ENCODE peak calls at places on chromosomes 7 and 10, in seven cellular contexts. D, Q, N, K, W, L and V are unnamed samples.

GRCh38 chr10:27542812-27543211 is 38.7 kb downstream of the RAB18 start:
- DNase-seq in D (no peak), Q (no peak), N (no peak), K (peak; percentile 51), W (no peak), L (peak; percentile 33), V (no peak)

GRCh38 chr10:84987039-84987438 is 658.6 kb downstream of the CCSER2 start:
- DNase-seq in D (no peak), Q (no peak), N (no peak), K (no peak), W (no peak), L (no peak), V (no peak)

GRCh38 chr10:74575191-74575720 is 251.1 kb upstream of the KAT6B start:
- DNase-seq in D (no peak), Q (no peak), N (no peak), K (no peak), W (no peak), L (no peak), V (peak; percentile 45)

GRCh38 chr10:122021421-122021820 is 32.5 kb downstream of the TACC2 start:
- DNase-seq in D (no peak), Q (no peak), N (no peak), K (peak; percentile 32), W (no peak), L (peak; percentile 8), V (no peak)

GRCh38 chr10:122033224-122033926 is 44.4 kb downstream of the TACC2 start:
- DNase-seq in D (no peak), Q (peak; percentile 56), N (peak; percentile 11), K (peak; percentile 47), W (no peak), L (no peak), V (no peak)

GRCh38 chr7:108396094-108396493 is 60.1 kb downstream of the NRCAM start:
- DNase-seq in D (no peak), Q (no peak), N (no peak), K (no peak), W (no peak), L (no peak), V (no peak)

GRCh38 chr7:113283861-113284260 is 165.5 kb upstream of the SMIM30 start:
- DNase-seq in D (no peak), Q (no peak), N (no peak), K (no peak), W (no peak), L (peak; percentile 39), V (no peak)

GRCh38 chr10:43374194-43374593 is 2.8 kb downstream of the FXYD4 start:
- DNase-seq in D (no peak), Q (no peak), N (peak; percentile 61), K (no peak), W (no peak), L (no peak), V (no peak)

GRCh38 chr7:131859162-131859821 is 302.9 kb upstream of the PODXL start:
- DNase-seq in D (peak; percentile 59), Q (peak; percentile 77), N (peak; percentile 79), K (peak; percentile 65), W (peak; percentile 14), L (peak; percentile 82), V (peak; percentile 80)

GRCh38 chr7:106589495-106589879 is 71.5 kb downstream of the CCDC71L start:
- DNase-seq in D (no peak), Q (no peak), N (no peak), K (no peak), W (no peak), L (no peak), V (no peak)

GRCh38 chr10:46539596-46540411 is 16.7 kb downstream of the GPRIN2 start:
- DNase-seq in D (no peak), Q (peak; percentile 97), N (peak; percentile 33), K (no peak), W (no peak), L (peak; percentile 83), V (no peak)

GRCh38 chr10:78868048-78868447 is 200.7 kb upstream of the ZMIZ1 start:
- DNase-seq in D (no peak), Q (no peak), N (no peak), K (no peak), W (no peak), L (no peak), V (no peak)

GRCh38 chr7:75727881-75728592 is 10.7 kb downstream of the HIP1 start:
- DNase-seq in D (no peak), Q (peak; percentile 79), N (peak; percentile 78), K (peak; percentile 78), W (peak; percentile 41), L (peak; percentile 78), V (peak; percentile 43)

GRCh38 chr7:99447943-99448342 is 9.2 kb downstream of the CPSF4 start:
- DNase-seq in D (no peak), Q (peak; percentile 59), N (no peak), K (no peak), W (no peak), L (no peak), V (peak; percentile 30)

GRCh38 chr7:10022957-10023356 is 950.7 kb upstream of the PHF14 start:
- DNase-seq in D (no peak), Q (no peak), N (no peak), K (peak; percentile 37), W (no peak), L (peak; percentile 1), V (peak; percentile 72)
- TF ChIP-seq CTCF in D (peak; percentile 15), Q (no peak), N (no peak), K (peak; percentile 43), W (no peak), L (no peak), V (peak; percentile 51)

GRCh38 chr7:27636326-27637006 is 26.2 kb downstream of the HIBADH start:
- DNase-seq in D (no peak), Q (no peak), N (no peak), K (no peak), W (no peak), L (peak; percentile 22), V (peak; percentile 47)
- TF ChIP-seq CTCF in D (peak; percentile 7), Q (no peak), N (no peak), K (no peak), W (no peak), L (no peak), V (peak; percentile 21)

DNA sequence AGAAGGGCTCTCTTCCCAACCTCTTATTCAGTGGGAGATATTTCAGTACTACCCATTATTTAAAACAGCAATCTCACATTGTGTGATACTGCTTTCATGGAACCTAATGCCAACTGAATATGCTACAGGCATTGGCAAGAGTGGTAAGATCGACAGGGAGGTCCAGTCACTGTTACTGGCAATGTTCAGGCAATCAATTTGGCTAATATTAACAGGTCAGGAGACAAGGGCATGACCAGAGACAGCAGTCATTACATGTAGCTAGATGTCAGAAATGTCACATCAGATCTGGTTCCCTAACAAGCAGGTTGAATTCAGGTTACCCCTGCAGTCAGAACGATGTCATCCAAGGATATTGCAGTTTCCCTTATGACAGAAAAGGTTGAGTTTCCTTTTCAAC is 129.4 kb downstream of the ARHGAP12 start:
- DNase-seq in D (no peak), Q (no peak), N (no peak), K (no peak), W (no peak), L (no peak), V (no peak)
- TF ChIP-seq CTCF in D (no peak), Q (no peak), N (no peak), K (no peak), W (no peak), L (no peak), V (no peak)

DNA sequence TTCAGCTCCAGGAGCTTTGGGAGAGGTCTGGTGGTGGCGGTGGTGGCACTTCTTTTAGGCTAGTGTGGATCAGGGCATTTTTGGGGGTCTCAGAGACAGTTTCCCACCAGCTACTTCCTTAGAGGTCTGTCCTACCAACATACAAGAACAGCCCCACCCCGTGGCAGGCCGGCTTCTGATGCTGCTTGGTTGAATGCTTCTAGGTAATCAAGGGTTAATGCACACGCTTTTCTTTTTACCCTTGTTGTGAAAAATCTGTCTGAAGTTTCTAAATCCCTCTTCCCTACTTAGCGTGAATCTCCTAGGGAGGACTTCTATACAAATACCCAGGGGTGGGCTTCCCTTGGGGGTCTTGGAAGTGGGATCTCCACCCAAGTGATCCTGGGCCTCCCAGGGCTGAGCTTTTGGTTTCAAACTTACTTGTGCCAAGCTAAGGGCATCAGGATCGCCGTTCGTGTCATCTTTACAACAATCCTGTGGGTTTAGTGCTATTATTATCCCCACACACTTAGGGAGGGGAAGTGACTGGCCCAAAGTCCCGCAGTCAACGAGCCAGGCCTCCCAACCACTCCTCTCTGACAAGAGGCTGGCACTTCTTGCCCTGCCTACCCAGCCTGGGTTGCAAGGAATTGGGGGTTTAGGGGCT is 1.7 kb downstream of the SH2B2 start:
- DNase-seq in D (no peak), Q (no peak), N (no peak), K (no peak), W (no peak), L (no peak), V (no peak)
- TF ChIP-seq CTCF in D (no peak), Q (peak; percentile 12), N (no peak), K (no peak), W (no peak), L (peak; percentile 18), V (peak; percentile 24)

GRCh38 chr10:100875484-100876166 is 37.1 kb upstream of the SLF2 start:
- DNase-seq in D (no peak), Q (no peak), N (no peak), K (no peak), W (no peak), L (no peak), V (no peak)

GRCh38 chr10:100877451-100877850 is 35.3 kb upstream of the SLF2 start:
- DNase-seq in D (no peak), Q (no peak), N (no peak), K (no peak), W (no peak), L (no peak), V (no peak)

GRCh38 chr10:100876575-100877158 is 36.1 kb upstream of the SLF2 start:
- DNase-seq in D (no peak), Q (no peak), N (no peak), K (no peak), W (no peak), L (no peak), V (peak; percentile 44)

GRCh38 chr10:100879741-100880360 is 32.9 kb upstream of the SLF2 start:
- DNase-seq in D (no peak), Q (peak; percentile 21), N (no peak), K (no peak), W (no peak), L (no peak), V (peak; percentile 32)

DNA sequence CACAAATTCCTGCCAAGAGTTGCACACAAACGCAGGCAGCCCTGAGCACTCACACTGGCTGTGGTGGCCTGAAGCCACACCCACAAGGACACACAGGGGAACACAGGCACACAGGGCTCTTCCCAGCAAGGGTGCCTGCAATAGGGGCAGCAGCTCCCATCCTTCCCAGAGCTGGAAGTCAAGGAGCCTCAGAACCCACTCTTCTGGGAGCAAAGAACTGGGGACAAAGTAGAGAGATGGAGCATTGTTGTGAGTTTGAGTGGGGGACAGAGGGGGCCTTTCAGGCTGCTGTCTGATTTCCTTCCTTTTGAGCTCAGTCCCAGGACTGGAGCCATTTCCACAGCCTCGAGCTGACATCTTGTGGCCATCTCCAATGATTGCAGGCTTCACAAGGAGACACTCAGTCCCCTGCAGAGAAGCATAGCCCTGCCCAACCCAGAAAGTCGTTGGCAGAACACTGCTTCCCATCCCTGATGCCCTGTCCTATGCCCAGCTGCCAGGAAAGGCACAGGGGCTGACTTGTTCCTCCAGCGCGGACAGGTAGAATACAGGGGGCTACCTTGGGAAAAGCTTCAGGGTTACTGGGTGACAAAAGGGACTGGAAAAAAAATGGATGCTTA is 34.4 kb upstream of the SLF2 start:
- DNase-seq in D (peak; percentile 48), Q (peak; percentile 80), N (no peak), K (peak; percentile 77), W (peak; percentile 57), L (peak; percentile 77), V (peak; percentile 89)
- TF ChIP-seq CTCF in D (peak; percentile 90), Q (peak; percentile 91), N (peak; percentile 58), K (peak; percentile 86), W (peak; percentile 43), L (peak; percentile 82), V (peak; percentile 81)